ENCODE peak calls at places on chromosomes 13 and 19, in nine cellular contexts. F is neural progenitor cell, X is body of pancreas, Y is mammary epithelial cell, C is tibial artery, K is BE2C, V is gastrocnemius medialis, E is adrenal gland, P is AG04450. A is an unnamed sample.

GRCh38 chr13:98999635-98999952 is 21.7 kb upstream of the DOCK9 start:
- DNase-seq in F (no peak), X (no peak), Y (no peak), C (no peak), K (no peak), V (no peak), E (no peak), P (no peak), A (no peak)

GRCh38 chr19:49779731-49780578 is 13.2 kb downstream of the AP2A1 start:
- DNase-seq in F (no peak), X (no peak), Y (no peak), C (no peak), K (no peak), V (no peak), E (no peak), P (no peak), A (no peak)

GRCh38 chr19:54317108-54317964 is 4.4 kb upstream of the LILRA5 start:
- DNase-seq in F (no peak), X (peak; percentile 24), Y (no peak), C (no peak), K (no peak), V (no peak), E (no peak), P (no peak), A (no peak)

GRCh38 chr19:54095136-54095858 is 5.3 kb downstream of the OSCAR start:
- DNase-seq in F (no peak), X (no peak), Y (no peak), C (no peak), K (no peak), V (no peak), E (no peak), P (no peak), A (no peak)

GRCh38 chr13:40136896-40137295 is 481.4 kb downstream of the COG6 start:
- DNase-seq in F (no peak), X (no peak), Y (no peak), C (no peak), K (no peak), V (no peak), E (no peak), P (no peak), A (no peak)

GRCh38 chr13:81540777-81541176 is 1199.9 kb upstream of the SPRY2 start:
- DNase-seq in F (peak; percentile 13), X (peak; percentile 15), Y (no peak), C (no peak), K (peak; percentile 19), V (no peak), E (no peak), P (no peak), A (peak; percentile 13)

GRCh38 chr19:54136086-54136863 is 1.3 kb upstream of the CNOT3 start:
- DNase-seq in F (peak; percentile 63), X (no peak), Y (no peak), C (no peak), K (no peak), V (no peak), E (no peak), P (no peak), A (no peak)

GRCh38 chr19:57302020-57302465 is 18.2 kb upstream of the ZNF543 start:
- DNase-seq in F (no peak), X (no peak), Y (peak; percentile 99), C (peak; percentile 39), K (peak; percentile 61), V (peak; percentile 81), E (peak; percentile 91), P (peak; percentile 87), A (peak; percentile 49)

GRCh38 chr13:36344173-36344572 is 2.0 kb downstream of the SPART start:
- DNase-seq in F (no peak), X (no peak), Y (peak; percentile 65), C (no peak), K (no peak), V (no peak), E (peak; percentile 19), P (no peak), A (no peak)

GRCh38 chr13:99439850-99440604 is 61.2 kb upstream of the TM9SF2 start:
- DNase-seq in F (no peak), X (no peak), Y (no peak), C (no peak), K (no peak), V (no peak), E (no peak), P (no peak), A (no peak)

GRCh38 chr19:45380107-45380506 is 9.7 kb upstream of the ERCC2 start:
- DNase-seq in F (no peak), X (no peak), Y (no peak), C (no peak), K (no peak), V (no peak), E (no peak), P (no peak), A (no peak)
- TF ChIP-seq CTCF in F (no peak), X (no peak), Y (no peak), C (no peak), K (no peak), V (no peak), E (no peak), P (no peak), A (no peak)

DNA sequence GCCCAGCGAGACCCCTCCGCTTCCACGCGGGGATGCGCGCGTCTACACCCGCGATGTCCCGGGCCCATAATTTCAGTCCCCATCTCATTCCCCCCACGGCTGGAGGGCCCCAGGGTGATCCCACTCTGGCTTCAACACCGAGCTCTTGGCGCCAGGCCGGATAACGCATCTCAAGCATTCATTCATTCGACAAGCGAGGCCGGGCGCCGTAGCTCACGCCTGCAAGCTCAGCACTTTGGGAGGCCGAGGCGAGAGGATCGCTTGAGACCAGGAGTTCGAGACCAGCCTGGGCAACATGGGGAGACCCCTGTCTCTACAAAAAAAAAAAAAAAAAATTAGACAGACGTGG is 5.9 kb downstream of the ANGPTL6 start:
- DNase-seq in F (no peak), X (no peak), Y (no peak), C (no peak), K (no peak), V (no peak), E (peak; percentile 44), P (no peak), A (no peak)
- H3K4me3 ChIP-seq in F (peak overlapping the region; percentile 29), X (no peak overlapping the region), Y (peak overlapping the region; percentile 53), C (peak overlapping the region; percentile 60), K (no peak overlapping the region), V (peak overlapping the region; percentile 31), E (no peak overlapping the region), P (peak overlapping the region; percentile 58), A (peak overlapping the region; percentile 35)

GRCh38 chr13:44917589-44918322 is 71.5 kb downstream of the NUFIP1 start:
- DNase-seq in F (peak; percentile 98), X (peak; percentile 97), Y (peak; percentile 95), C (peak; percentile 94), K (peak; percentile 94), V (peak; percentile 91), E (peak; percentile 93), P (peak; percentile 94), A (peak; percentile 94)

GRCh38 chr13:44920013-44920412 is 69.3 kb downstream of the NUFIP1 start:
- DNase-seq in F (no peak), X (no peak), Y (no peak), C (no peak), K (no peak), V (no peak), E (no peak), P (no peak), A (no peak)

GRCh38 chr13:44919103-44919804 is 70.0 kb downstream of the NUFIP1 start:
- DNase-seq in F (no peak), X (no peak), Y (no peak), C (no peak), K (no peak), V (no peak), E (no peak), P (no peak), A (no peak)

GRCh38 chr13:44915962-44916361 is 73.3 kb downstream of the NUFIP1 start:
- DNase-seq in F (no peak), X (no peak), Y (no peak), C (no peak), K (no peak), V (no peak), E (no peak), P (no peak), A (no peak)

DNA sequence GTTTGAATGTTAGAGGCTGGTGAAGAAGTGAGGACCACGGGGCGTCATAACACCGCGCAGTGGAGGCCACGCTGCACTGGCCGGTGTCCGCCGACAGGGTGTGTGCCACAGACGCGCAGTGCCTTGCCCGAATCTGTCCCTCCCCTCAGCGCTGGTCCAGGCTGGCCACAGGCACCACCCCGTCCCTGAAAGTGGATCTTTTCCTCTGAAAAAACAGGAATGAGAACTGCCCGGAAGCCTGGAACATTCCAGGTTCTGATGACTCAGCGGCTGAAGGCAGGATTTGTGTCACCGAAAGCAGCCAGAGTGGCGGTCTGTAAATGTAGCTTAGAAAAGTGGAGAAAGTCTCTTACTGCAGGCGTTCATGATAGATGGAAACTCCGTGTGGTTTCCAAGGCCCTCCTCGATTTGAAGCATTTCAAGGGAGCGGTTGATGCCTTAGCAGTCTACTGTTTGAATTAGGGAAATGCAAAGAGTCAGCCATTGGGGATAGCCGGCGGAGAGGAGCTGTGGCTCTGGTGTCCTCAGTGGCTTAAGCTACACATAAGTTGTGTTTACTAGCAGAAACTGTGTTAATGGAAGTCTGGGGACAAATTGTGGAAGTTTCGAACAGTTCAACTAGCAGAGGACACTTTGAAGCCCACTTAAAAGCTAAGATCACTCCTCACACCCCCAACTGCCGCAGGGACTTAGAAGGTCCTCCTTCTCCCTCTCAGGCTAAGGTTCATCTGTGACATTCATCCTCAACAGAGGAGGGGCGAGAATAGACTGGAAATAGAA is 70.8 kb downstream of the NUFIP1 start:
- DNase-seq in F (peak; percentile 94), X (peak; percentile 93), Y (no peak), C (peak; percentile 90), K (peak; percentile 94), V (peak; percentile 85), E (peak; percentile 91), P (peak; percentile 93), A (peak; percentile 88)
- TF ChIP-seq CTCF in F (peak; percentile 67), X (peak; percentile 93), Y (peak; percentile 64), C (peak; percentile 88), K (peak; percentile 81), V (peak; percentile 78), E (peak; percentile 65), P (peak; percentile 75), A (peak; percentile 69)

GRCh38 chr19:5036733-5037681 is 68.1 kb downstream of the KDM4B start:
- DNase-seq in F (no peak), X (no peak), Y (peak; percentile 59), C (no peak), K (peak; percentile 65), V (no peak), E (no peak), P (no peak), A (no peak)
- H3K4me3 ChIP-seq in F (no peak overlapping the region), X (no peak overlapping the region), Y (no peak overlapping the region), C (peak overlapping the region; percentile 28), K (peak overlapping the region; percentile 26), V (peak overlapping the region; percentile 28), E (no peak overlapping the region), P (peak overlapping the region; percentile 7), A (no peak overlapping the region)

DNA sequence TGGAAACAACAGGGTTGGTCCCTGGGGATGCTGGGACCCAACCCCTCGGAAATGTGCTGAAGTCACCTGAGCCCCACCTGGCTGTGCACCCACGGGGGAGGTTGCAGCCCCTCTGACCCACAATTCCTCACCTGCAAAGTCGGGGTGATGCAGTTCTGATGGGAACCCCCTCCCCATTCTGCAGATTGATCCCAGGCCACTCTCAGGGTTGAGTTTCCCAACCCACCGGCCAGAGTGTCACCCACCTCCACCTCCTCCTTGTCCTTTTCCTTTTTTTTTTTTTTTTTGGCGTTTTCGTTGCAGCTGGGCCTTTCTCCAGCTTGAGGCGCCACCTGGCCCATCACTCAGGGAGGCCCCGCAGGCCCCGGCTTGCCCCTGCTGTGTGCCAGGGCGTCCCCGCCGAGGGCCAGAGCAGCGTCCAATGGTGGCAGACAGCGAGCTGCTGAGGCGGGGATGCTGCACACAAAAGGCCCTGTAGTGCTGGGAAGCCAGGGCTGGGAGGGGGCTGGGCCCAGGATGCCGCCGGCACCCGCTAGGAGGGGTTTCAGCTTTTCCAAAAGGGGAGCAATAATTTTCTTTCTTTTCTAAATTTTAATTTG is 4.6 kb downstream of the PIK3R2 start:
- DNase-seq in F (peak; percentile 79), X (no peak), Y (peak; percentile 79), C (no peak), K (peak; percentile 92), V (no peak), E (peak; percentile 67), P (no peak), A (no peak)
- TF ChIP-seq CTCF in F (peak; percentile 24), X (no peak), Y (no peak), C (no peak), K (no peak), V (no peak), E (no peak), P (no peak), A (no peak)

A was measured in astrocyte of the cerebellum.